ENCODE peak calls at places on chromosome 20, in seven cellular contexts. U is stimulated activated naive CD8-positive, alpha-beta T cell treated with anti-CD3 and anti-CD28 coated beads, Interleukin-15, Interleukin-2, amounts not matched to agents 100 U/mL and 50 U/mL, for 24 hours; G is CD4-positive, alpha-beta T cell; X is iris pigment epithelial cell; O is NCI-H345; D is T follicular helper cell; C is sciatic nerve. Y is an unnamed sample.

GRCh38 chr20:37449276-37449675 is 71.8 kb upstream of the NNAT start:
- DNase-seq in U (no peak), C (no peak), G (no peak), X (no peak), O (no peak), D (no peak), Y (no peak)

GRCh38 chr20:8183526-8183925 is 51.5 kb downstream of the PLCB1 start:
- DNase-seq in G (no peak), C (no peak), D (no peak), X (peak; percentile 81), O (no peak), U (no peak), Y (no peak)

GRCh38 chr20:33401922-33402369 is 627 bp upstream of the CDK5RAP1 start:
- DNase-seq in O (no peak), C (no peak), X (peak; percentile 20), G (no peak), D (no peak), U (no peak), Y (no peak)

GRCh38 chr20:23622839-23623343 is 14.9 kb downstream of the CST3 start:
- DNase-seq in O (peak; percentile 14), G (no peak), X (peak; percentile 90), U (no peak), D (no peak), C (no peak), Y (peak; percentile 71)

GRCh38 chr20:62208805-62209755 is 11.0 kb downstream of the HRH3 start:
- DNase-seq in C (no peak), D (no peak), O (no peak), X (no peak), U (no peak), G (no peak), Y (no peak)

GRCh38 chr20:4555188-4555893 is 166.4 kb upstream of the PRND start:
- DNase-seq in G (no peak), X (peak; percentile 88), O (no peak), U (no peak), D (no peak), C (no peak), Y (peak; percentile 70)

GRCh38 chr20:25136643-25137559 is 55.0 kb upstream of the VSX1 start:
- DNase-seq in C (no peak), O (no peak), X (peak; percentile 88), D (no peak), G (no peak), U (no peak), Y (peak; percentile 76)

GRCh38 chr20:46568570-46569129 is 18.2 kb upstream of the OCSTAMP start:
- DNase-seq in C (peak; percentile 94), D (no peak), U (no peak), X (peak; percentile 70), O (peak; percentile 97), G (no peak), Y (no peak)

GRCh38 chr20:45322952-45323383 is 14.9 kb upstream of the MATN4 start:
- DNase-seq in O (peak; percentile 22), U (no peak), G (no peak), C (no peak), X (no peak), D (no peak), Y (peak; percentile 29)

GRCh38 chr20:56440346-56441007 is 27.9 kb upstream of the RTF2 start:
- DNase-seq in D (peak; percentile 8), O (no peak), C (no peak), U (peak; percentile 74), X (peak; percentile 50), G (peak; percentile 46), Y (no peak)

GRCh38 chr20:32574296-32575226 is 10.6 kb downstream of the NOL4L start:
- DNase-seq in X (peak; percentile 95), C (no peak), D (no peak), G (no peak), U (peak; percentile 63), O (no peak), Y (peak; percentile 50)

GRCh38 chr20:10581823-10582222 is 92.0 kb downstream of the JAG1 start:
- DNase-seq in D (no peak), C (no peak), O (no peak), G (no peak), U (no peak), X (peak; percentile 76), Y (no peak)

GRCh38 chr20:61799394-61799923 is 266.2 kb downstream of the TAF4 start:
- DNase-seq in D (no peak), O (no peak), C (no peak), U (no peak), X (no peak), G (no peak), Y (no peak)

GRCh38 chr20:51804754-51805153 is 2.4 kb upstream of the SALL4 start:
- DNase-seq in G (no peak), C (no peak), X (no peak), O (no peak), U (no peak), D (no peak), Y (no peak)

GRCh38 chr20:50285376-50286173 is 94.9 kb downstream of the CEBPB start:
- DNase-seq in O (no peak), G (no peak), C (no peak), U (no peak), X (peak; percentile 72), D (no peak), Y (no peak)

GRCh38 chr20:17825949-17826843 is 126.4 kb downstream of the BANF2 start:
- DNase-seq in C (no peak), X (no peak), D (no peak), G (no peak), O (no peak), U (peak; percentile 37), Y (no peak)

GRCh38 chr20:5933802-5934436 is 16.4 kb downstream of the TRMT6 start:
- DNase-seq in U (no peak), O (peak; percentile 6), X (peak; percentile 13), G (no peak), C (no peak), D (no peak), Y (peak; percentile 41)

Y was measured in SW 1271.